ENCODE peak calls at places on chromosome 3, in ten cellular contexts. One of them, this sample, is unnamed.

GRCh38 chr3:197519801-197520211 is 36.0 kb downstream of the BDH1 start:
- DNase-seq in foreskin fibroblast: no peak
- DNase-seq in SJCRH30: peak
- DNase-seq in EL: no peak
- DNase-seq in activated CD8-positive, alpha-beta memory T cell treated with anti-CD3 and anti-CD28 coated beads, Interleukin-2, amount 50 U/mL, for 4 hours: no peak
- DNase-seq in hepatocyte: no peak
- DNase-seq in stimulated activated CD4-positive, alpha-beta T cell treated with anti-CD3 and anti-CD28 coated beads, Interleukin-15, amount 100 ng/mL, for 48 hours: no peak
- DNase-seq in GM04504: no peak
- DNase-seq in activated T-helper 1 cell treated with anti-CD3 and anti-CD28 coated beads, Interleukin-2, amount 50 U/mL, for 16 hours: no peak
- DNase-seq in tibial artery: no peak
- DNase-seq in this sample: no peak

GRCh38 chr3:107377151-107377550 is at the start of gene CCDC54:
- DNase-seq in activated T-helper 1 cell treated with anti-CD3 and anti-CD28 coated beads, Interleukin-2, amount 50 U/mL, for 16 hours: no peak
- DNase-seq in GM04504: peak
- DNase-seq in stimulated activated CD4-positive, alpha-beta T cell treated with anti-CD3 and anti-CD28 coated beads, Interleukin-15, amount 100 ng/mL, for 48 hours: no peak
- DNase-seq in hepatocyte: no peak
- DNase-seq in foreskin fibroblast: peak
- DNase-seq in SJCRH30: no peak
- DNase-seq in EL: no peak
- DNase-seq in tibial artery: no peak
- DNase-seq in activated CD8-positive, alpha-beta memory T cell treated with anti-CD3 and anti-CD28 coated beads, Interleukin-2, amount 50 U/mL, for 4 hours: no peak
- DNase-seq in this sample: no peak

GRCh38 chr3:152126260-152126659 is 142.5 kb upstream of the MBNL1 start:
- DNase-seq in activated T-helper 1 cell treated with anti-CD3 and anti-CD28 coated beads, Interleukin-2, amount 50 U/mL, for 16 hours: no peak
- DNase-seq in SJCRH30: no peak
- DNase-seq in hepatocyte: no peak
- DNase-seq in tibial artery: no peak
- DNase-seq in foreskin fibroblast: peak
- DNase-seq in stimulated activated CD4-positive, alpha-beta T cell treated with anti-CD3 and anti-CD28 coated beads, Interleukin-15, amount 100 ng/mL, for 48 hours: no peak
- DNase-seq in GM04504: peak
- DNase-seq in activated CD8-positive, alpha-beta memory T cell treated with anti-CD3 and anti-CD28 coated beads, Interleukin-2, amount 50 U/mL, for 4 hours: no peak
- DNase-seq in EL: peak
- DNase-seq in this sample: no peak

GRCh38 chr3:71392277-71392676 is 191.3 kb downstream of the FOXP1 start:
- DNase-seq in foreskin fibroblast: no peak
- DNase-seq in GM04504: no peak
- DNase-seq in hepatocyte: no peak
- DNase-seq in EL: no peak
- DNase-seq in stimulated activated CD4-positive, alpha-beta T cell treated with anti-CD3 and anti-CD28 coated beads, Interleukin-15, amount 100 ng/mL, for 48 hours: no peak
- DNase-seq in activated T-helper 1 cell treated with anti-CD3 and anti-CD28 coated beads, Interleukin-2, amount 50 U/mL, for 16 hours: no peak
- DNase-seq in tibial artery: no peak
- DNase-seq in activated CD8-positive, alpha-beta memory T cell treated with anti-CD3 and anti-CD28 coated beads, Interleukin-2, amount 50 U/mL, for 4 hours: no peak
- DNase-seq in SJCRH30: no peak
- DNase-seq in this sample: no peak

GRCh38 chr3:123489400-123490004 is 40.6 kb upstream of the ADCY5 start:
- DNase-seq in foreskin fibroblast: peak
- DNase-seq in SJCRH30: peak
- DNase-seq in activated CD8-positive, alpha-beta memory T cell treated with anti-CD3 and anti-CD28 coated beads, Interleukin-2, amount 50 U/mL, for 4 hours: peak
- DNase-seq in activated T-helper 1 cell treated with anti-CD3 and anti-CD28 coated beads, Interleukin-2, amount 50 U/mL, for 16 hours: no peak
- DNase-seq in tibial artery: peak
- DNase-seq in GM04504: peak
- DNase-seq in EL: peak
- DNase-seq in hepatocyte: peak
- DNase-seq in stimulated activated CD4-positive, alpha-beta T cell treated with anti-CD3 and anti-CD28 coated beads, Interleukin-15, amount 100 ng/mL, for 48 hours: peak
- DNase-seq in this sample: peak

GRCh38 chr3:141530133-141530768 is 43.4 kb downstream of the RASA2 start:
- DNase-seq in SJCRH30: no peak
- DNase-seq in activated CD8-positive, alpha-beta memory T cell treated with anti-CD3 and anti-CD28 coated beads, Interleukin-2, amount 50 U/mL, for 4 hours: no peak
- DNase-seq in activated T-helper 1 cell treated with anti-CD3 and anti-CD28 coated beads, Interleukin-2, amount 50 U/mL, for 16 hours: no peak
- DNase-seq in GM04504: peak
- DNase-seq in foreskin fibroblast: peak
- DNase-seq in hepatocyte: no peak
- DNase-seq in EL: peak
- DNase-seq in stimulated activated CD4-positive, alpha-beta T cell treated with anti-CD3 and anti-CD28 coated beads, Interleukin-15, amount 100 ng/mL, for 48 hours: peak
- DNase-seq in tibial artery: no peak
- DNase-seq in this sample: no peak

GRCh38 chr3:10786640-10787039 is 29.4 kb upstream of the SLC6A11 start:
- DNase-seq in SJCRH30: no peak
- DNase-seq in hepatocyte: no peak
- DNase-seq in tibial artery: no peak
- DNase-seq in activated T-helper 1 cell treated with anti-CD3 and anti-CD28 coated beads, Interleukin-2, amount 50 U/mL, for 16 hours: no peak
- DNase-seq in stimulated activated CD4-positive, alpha-beta T cell treated with anti-CD3 and anti-CD28 coated beads, Interleukin-15, amount 100 ng/mL, for 48 hours: no peak
- DNase-seq in GM04504: no peak
- DNase-seq in EL: no peak
- DNase-seq in foreskin fibroblast: no peak
- DNase-seq in activated CD8-positive, alpha-beta memory T cell treated with anti-CD3 and anti-CD28 coated beads, Interleukin-2, amount 50 U/mL, for 4 hours: no peak
- DNase-seq in this sample: no peak

GRCh38 chr3:114329823-114330222 is 36.0 kb downstream of the TIGIT start:
- DNase-seq in foreskin fibroblast: no peak
- DNase-seq in hepatocyte: no peak
- DNase-seq in GM04504: no peak
- DNase-seq in tibial artery: no peak
- DNase-seq in activated T-helper 1 cell treated with anti-CD3 and anti-CD28 coated beads, Interleukin-2, amount 50 U/mL, for 16 hours: no peak
- DNase-seq in stimulated activated CD4-positive, alpha-beta T cell treated with anti-CD3 and anti-CD28 coated beads, Interleukin-15, amount 100 ng/mL, for 48 hours: no peak
- DNase-seq in EL: no peak
- DNase-seq in activated CD8-positive, alpha-beta memory T cell treated with anti-CD3 and anti-CD28 coated beads, Interleukin-2, amount 50 U/mL, for 4 hours: no peak
- DNase-seq in SJCRH30: no peak
- DNase-seq in this sample: no peak

GRCh38 chr3:156611870-156612494 is 57.1 kb upstream of the SSR3 start:
- DNase-seq in stimulated activated CD4-positive, alpha-beta T cell treated with anti-CD3 and anti-CD28 coated beads, Interleukin-15, amount 100 ng/mL, for 48 hours: no peak
- DNase-seq in tibial artery: no peak
- DNase-seq in EL: no peak
- DNase-seq in activated CD8-positive, alpha-beta memory T cell treated with anti-CD3 and anti-CD28 coated beads, Interleukin-2, amount 50 U/mL, for 4 hours: no peak
- DNase-seq in hepatocyte: no peak
- DNase-seq in activated T-helper 1 cell treated with anti-CD3 and anti-CD28 coated beads, Interleukin-2, amount 50 U/mL, for 16 hours: no peak
- DNase-seq in SJCRH30: no peak
- DNase-seq in foreskin fibroblast: no peak
- DNase-seq in GM04504: no peak
- DNase-seq in this sample: no peak

GRCh38 chr3:31973081-31973480 is 8.0 kb downstream of the OSBPL10 start:
- DNase-seq in hepatocyte: no peak
- DNase-seq in activated T-helper 1 cell treated with anti-CD3 and anti-CD28 coated beads, Interleukin-2, amount 50 U/mL, for 16 hours: no peak
- DNase-seq in foreskin fibroblast: no peak
- DNase-seq in stimulated activated CD4-positive, alpha-beta T cell treated with anti-CD3 and anti-CD28 coated beads, Interleukin-15, amount 100 ng/mL, for 48 hours: no peak
- DNase-seq in EL: no peak
- DNase-seq in SJCRH30: no peak
- DNase-seq in GM04504: no peak
- DNase-seq in activated CD8-positive, alpha-beta memory T cell treated with anti-CD3 and anti-CD28 coated beads, Interleukin-2, amount 50 U/mL, for 4 hours: no peak
- DNase-seq in tibial artery: no peak
- DNase-seq in this sample: no peak

GRCh38 chr3:56980798-56981390 is 79.6 kb upstream of the SPATA12 start:
- DNase-seq in EL: peak
- DNase-seq in activated CD8-positive, alpha-beta memory T cell treated with anti-CD3 and anti-CD28 coated beads, Interleukin-2, amount 50 U/mL, for 4 hours: peak
- DNase-seq in tibial artery: peak
- DNase-seq in GM04504: peak
- DNase-seq in activated T-helper 1 cell treated with anti-CD3 and anti-CD28 coated beads, Interleukin-2, amount 50 U/mL, for 16 hours: no peak
- DNase-seq in hepatocyte: peak
- DNase-seq in stimulated activated CD4-positive, alpha-beta T cell treated with anti-CD3 and anti-CD28 coated beads, Interleukin-15, amount 100 ng/mL, for 48 hours: peak
- DNase-seq in foreskin fibroblast: peak
- DNase-seq in SJCRH30: peak
- DNase-seq in this sample: no peak

GRCh38 chr3:117128876-117129275 is 419.3 kb downstream of the TUSC7 start:
- DNase-seq in hepatocyte: peak
- DNase-seq in SJCRH30: no peak
- DNase-seq in GM04504: no peak
- DNase-seq in EL: no peak
- DNase-seq in tibial artery: no peak
- DNase-seq in stimulated activated CD4-positive, alpha-beta T cell treated with anti-CD3 and anti-CD28 coated beads, Interleukin-15, amount 100 ng/mL, for 48 hours: no peak
- DNase-seq in activated T-helper 1 cell treated with anti-CD3 and anti-CD28 coated beads, Interleukin-2, amount 50 U/mL, for 16 hours: no peak
- DNase-seq in foreskin fibroblast: no peak
- DNase-seq in activated CD8-positive, alpha-beta memory T cell treated with anti-CD3 and anti-CD28 coated beads, Interleukin-2, amount 50 U/mL, for 4 hours: no peak
- DNase-seq in this sample: no peak

GRCh38 chr3:45907769-45908705 is 21.7 kb downstream of the CCR9 start:
- DNase-seq in SJCRH30: peak
- DNase-seq in GM04504: no peak
- DNase-seq in activated T-helper 1 cell treated with anti-CD3 and anti-CD28 coated beads, Interleukin-2, amount 50 U/mL, for 16 hours: no peak
- DNase-seq in tibial artery: no peak
- DNase-seq in foreskin fibroblast: peak
- DNase-seq in activated CD8-positive, alpha-beta memory T cell treated with anti-CD3 and anti-CD28 coated beads, Interleukin-2, amount 50 U/mL, for 4 hours: no peak
- DNase-seq in stimulated activated CD4-positive, alpha-beta T cell treated with anti-CD3 and anti-CD28 coated beads, Interleukin-15, amount 100 ng/mL, for 48 hours: no peak
- DNase-seq in EL: peak
- DNase-seq in hepatocyte: peak
- DNase-seq in this sample: peak

GRCh38 chr3:30139283-30139682 is 467.1 kb upstream of the TGFBR2 start:
- DNase-seq in EL: no peak
- DNase-seq in hepatocyte: no peak
- DNase-seq in SJCRH30: no peak
- DNase-seq in stimulated activated CD4-positive, alpha-beta T cell treated with anti-CD3 and anti-CD28 coated beads, Interleukin-15, amount 100 ng/mL, for 48 hours: no peak
- DNase-seq in activated T-helper 1 cell treated with anti-CD3 and anti-CD28 coated beads, Interleukin-2, amount 50 U/mL, for 16 hours: no peak
- DNase-seq in GM04504: no peak
- DNase-seq in tibial artery: no peak
- DNase-seq in foreskin fibroblast: no peak
- DNase-seq in activated CD8-positive, alpha-beta memory T cell treated with anti-CD3 and anti-CD28 coated beads, Interleukin-2, amount 50 U/mL, for 4 hours: no peak
- DNase-seq in this sample: no peak

GRCh38 chr3:23913182-23913581 is 3.6 kb downstream of the NKIRAS1 start:
- DNase-seq in tibial artery: no peak
- DNase-seq in hepatocyte: no peak
- DNase-seq in EL: no peak
- DNase-seq in GM04504: no peak
- DNase-seq in foreskin fibroblast: no peak
- DNase-seq in SJCRH30: no peak
- DNase-seq in activated T-helper 1 cell treated with anti-CD3 and anti-CD28 coated beads, Interleukin-2, amount 50 U/mL, for 16 hours: no peak
- DNase-seq in activated CD8-positive, alpha-beta memory T cell treated with anti-CD3 and anti-CD28 coated beads, Interleukin-2, amount 50 U/mL, for 4 hours: no peak
- DNase-seq in stimulated activated CD4-positive, alpha-beta T cell treated with anti-CD3 and anti-CD28 coated beads, Interleukin-15, amount 100 ng/mL, for 48 hours: no peak
- DNase-seq in this sample: no peak

GRCh38 chr3:119647177-119647576 is 13.2 kb downstream of the POPDC2 start:
- DNase-seq in tibial artery: no peak
- DNase-seq in activated T-helper 1 cell treated with anti-CD3 and anti-CD28 coated beads, Interleukin-2, amount 50 U/mL, for 16 hours: no peak
- DNase-seq in stimulated activated CD4-positive, alpha-beta T cell treated with anti-CD3 and anti-CD28 coated beads, Interleukin-15, amount 100 ng/mL, for 48 hours: no peak
- DNase-seq in GM04504: no peak
- DNase-seq in foreskin fibroblast: no peak
- DNase-seq in activated CD8-positive, alpha-beta memory T cell treated with anti-CD3 and anti-CD28 coated beads, Interleukin-2, amount 50 U/mL, for 4 hours: no peak
- DNase-seq in SJCRH30: peak
- DNase-seq in hepatocyte: no peak
- DNase-seq in EL: no peak
- DNase-seq in this sample: no peak

GRCh38 chr3:119428538-119428937 is 34.9 kb downstream of the TMEM39A start:
- DNase-seq in SJCRH30: peak
- DNase-seq in stimulated activated CD4-positive, alpha-beta T cell treated with anti-CD3 and anti-CD28 coated beads, Interleukin-15, amount 100 ng/mL, for 48 hours: no peak
- DNase-seq in foreskin fibroblast: no peak
- DNase-seq in hepatocyte: no peak
- DNase-seq in activated T-helper 1 cell treated with anti-CD3 and anti-CD28 coated beads, Interleukin-2, amount 50 U/mL, for 16 hours: no peak
- DNase-seq in tibial artery: no peak
- DNase-seq in EL: no peak
- DNase-seq in GM04504: no peak
- DNase-seq in activated CD8-positive, alpha-beta memory T cell treated with anti-CD3 and anti-CD28 coated beads, Interleukin-2, amount 50 U/mL, for 4 hours: no peak
- DNase-seq in this sample: no peak

GRCh38 chr3:152961323-152961722 is 126.4 kb downstream of the P2RY1 start:
- DNase-seq in stimulated activated CD4-positive, alpha-beta T cell treated with anti-CD3 and anti-CD28 coated beads, Interleukin-15, amount 100 ng/mL, for 48 hours: no peak
- DNase-seq in GM04504: no peak
- DNase-seq in activated T-helper 1 cell treated with anti-CD3 and anti-CD28 coated beads, Interleukin-2, amount 50 U/mL, for 16 hours: no peak
- DNase-seq in SJCRH30: peak
- DNase-seq in EL: no peak
- DNase-seq in activated CD8-positive, alpha-beta memory T cell treated with anti-CD3 and anti-CD28 coated beads, Interleukin-2, amount 50 U/mL, for 4 hours: no peak
- DNase-seq in foreskin fibroblast: peak
- DNase-seq in tibial artery: no peak
- DNase-seq in hepatocyte: peak
- DNase-seq in this sample: no peak

GRCh38 chr3:117628896-117629295 is 919.3 kb downstream of the TUSC7 start:
- DNase-seq in SJCRH30: peak
- DNase-seq in activated CD8-positive, alpha-beta memory T cell treated with anti-CD3 and anti-CD28 coated beads, Interleukin-2, amount 50 U/mL, for 4 hours: no peak
- DNase-seq in hepatocyte: peak
- DNase-seq in EL: peak
- DNase-seq in stimulated activated CD4-positive, alpha-beta T cell treated with anti-CD3 and anti-CD28 coated beads, Interleukin-15, amount 100 ng/mL, for 48 hours: no peak
- DNase-seq in tibial artery: no peak
- DNase-seq in foreskin fibroblast: peak
- DNase-seq in activated T-helper 1 cell treated with anti-CD3 and anti-CD28 coated beads, Interleukin-2, amount 50 U/mL, for 16 hours: no peak
- DNase-seq in GM04504: no peak
- DNase-seq in this sample: no peak

GRCh38 chr3:171379281-171379680 is 80.9 kb downstream of the TNIK start:
- DNase-seq in activated T-helper 1 cell treated with anti-CD3 and anti-CD28 coated beads, Interleukin-2, amount 50 U/mL, for 16 hours: no peak
- DNase-seq in activated CD8-positive, alpha-beta memory T cell treated with anti-CD3 and anti-CD28 coated beads, Interleukin-2, amount 50 U/mL, for 4 hours: no peak
- DNase-seq in foreskin fibroblast: peak
- DNase-seq in stimulated activated CD4-positive, alpha-beta T cell treated with anti-CD3 and anti-CD28 coated beads, Interleukin-15, amount 100 ng/mL, for 48 hours: no peak
- DNase-seq in EL: peak
- DNase-seq in tibial artery: no peak
- DNase-seq in hepatocyte: no peak
- DNase-seq in SJCRH30: peak
- DNase-seq in GM04504: no peak
- DNase-seq in this sample: no peak

GRCh38 chr3:119148493-119149180 is 2.7 kb downstream of the TEX55 start:
- DNase-seq in SJCRH30: no peak
- DNase-seq in hepatocyte: no peak
- DNase-seq in tibial artery: no peak
- DNase-seq in foreskin fibroblast: peak
- DNase-seq in activated T-helper 1 cell treated with anti-CD3 and anti-CD28 coated beads, Interleukin-2, amount 50 U/mL, for 16 hours: no peak
- DNase-seq in GM04504: peak
- DNase-seq in EL: peak
- DNase-seq in stimulated activated CD4-positive, alpha-beta T cell treated with anti-CD3 and anti-CD28 coated beads, Interleukin-15, amount 100 ng/mL, for 48 hours: no peak
- DNase-seq in activated CD8-positive, alpha-beta memory T cell treated with anti-CD3 and anti-CD28 coated beads, Interleukin-2, amount 50 U/mL, for 4 hours: no peak
- DNase-seq in this sample: no peak

GRCh38 chr3:122560680-122561079 is 3.4 kb downstream of the PARP9 start:
- DNase-seq in activated CD8-positive, alpha-beta memory T cell treated with anti-CD3 and anti-CD28 coated beads, Interleukin-2, amount 50 U/mL, for 4 hours: peak
- DNase-seq in EL: peak
- DNase-seq in stimulated activated CD4-positive, alpha-beta T cell treated with anti-CD3 and anti-CD28 coated beads, Interleukin-15, amount 100 ng/mL, for 48 hours: peak
- DNase-seq in foreskin fibroblast: peak
- DNase-seq in activated T-helper 1 cell treated with anti-CD3 and anti-CD28 coated beads, Interleukin-2, amount 50 U/mL, for 16 hours: no peak
- DNase-seq in SJCRH30: peak
- DNase-seq in tibial artery: no peak
- DNase-seq in GM04504: peak
- DNase-seq in hepatocyte: peak
- DNase-seq in this sample: peak

GRCh38 chr3:128242818-128243601 is 89.7 kb downstream of the EEFSEC start:
- DNase-seq in stimulated activated CD4-positive, alpha-beta T cell treated with anti-CD3 and anti-CD28 coated beads, Interleukin-15, amount 100 ng/mL, for 48 hours: no peak
- DNase-seq in activated T-helper 1 cell treated with anti-CD3 and anti-CD28 coated beads, Interleukin-2, amount 50 U/mL, for 16 hours: no peak
- DNase-seq in EL: no peak
- DNase-seq in activated CD8-positive, alpha-beta memory T cell treated with anti-CD3 and anti-CD28 coated beads, Interleukin-2, amount 50 U/mL, for 4 hours: no peak
- DNase-seq in hepatocyte: no peak
- DNase-seq in SJCRH30: no peak
- DNase-seq in GM04504: no peak
- DNase-seq in tibial artery: no peak
- DNase-seq in foreskin fibroblast: no peak
- DNase-seq in this sample: no peak

GRCh38 chr3:151630938-151631417 is 102.7 kb upstream of the AADACL2 start:
- DNase-seq in SJCRH30: peak
- DNase-seq in activated T-helper 1 cell treated with anti-CD3 and anti-CD28 coated beads, Interleukin-2, amount 50 U/mL, for 16 hours: no peak
- DNase-seq in stimulated activated CD4-positive, alpha-beta T cell treated with anti-CD3 and anti-CD28 coated beads, Interleukin-15, amount 100 ng/mL, for 48 hours: no peak
- DNase-seq in foreskin fibroblast: peak
- DNase-seq in tibial artery: no peak
- DNase-seq in GM04504: no peak
- DNase-seq in hepatocyte: peak
- DNase-seq in activated CD8-positive, alpha-beta memory T cell treated with anti-CD3 and anti-CD28 coated beads, Interleukin-2, amount 50 U/mL, for 4 hours: no peak
- DNase-seq in EL: no peak
- DNase-seq in this sample: no peak

This sample was measured in immature natural killer cell.